ENCODE peak calls at places on chromosomes 3 and 15, in eight cellular contexts. Z, Y, U, A, D, L, F and G are unnamed samples.

GRCh38 chr3:70861234-70861633 is 548.8 kb upstream of the MDFIC2 start:
- DNase-seq in Z (no peak), Y (peak), U (no peak), A (no peak), D (no peak), L (no peak), F (no peak), G (peak)

GRCh38 chr3:118080886-118081285 is 953.8 kb downstream of the IGSF11 start:
- DNase-seq in Z (no peak), Y (no peak), U (no peak), A (no peak), D (no peak), L (no peak), F (peak), G (no peak)

GRCh38 chr15:80856400-80856799 is 77.2 kb downstream of the CEMIP start:
- DNase-seq in Z (no peak), Y (no peak), U (no peak), A (peak), D (no peak), L (no peak), F (peak), G (no peak)

GRCh38 chr3:14989943-14990753 is 42.8 kb downstream of the NR2C2 start:
- DNase-seq in Z (peak), Y (peak), U (no peak), A (no peak), D (no peak), L (no peak), F (peak), G (peak)

GRCh38 chr15:28020644-28021043 is 78.5 kb downstream of the OCA2 start:
- DNase-seq in Z (no peak), Y (no peak), U (no peak), A (no peak), D (no peak), L (no peak), F (no peak), G (no peak)

GRCh38 chr15:101307048-101307896 is 12.2 kb upstream of the SNRPA1 start:
- DNase-seq in Z (no peak), Y (no peak), U (no peak), A (no peak), D (no peak), L (no peak), F (no peak), G (no peak)

GRCh38 chr3:52311567-52312119 is 4.5 kb upstream of the DNAH1 start:
- DNase-seq in Z (peak), Y (no peak), U (no peak), A (no peak), D (no peak), L (no peak), F (peak), G (no peak)

GRCh38 chr15:35886765-35887164 is 340.8 kb upstream of the DPH6 start:
- DNase-seq in Z (no peak), Y (peak), U (no peak), A (no peak), D (no peak), L (no peak), F (no peak), G (peak)

GRCh38 chr3:46020766-46021510 is 6.3 kb downstream of the XCR1 start:
- DNase-seq in Z (no peak), Y (no peak), U (no peak), A (no peak), D (no peak), L (no peak), F (no peak), G (no peak)

GRCh38 chr15:52183562-52184173 is 7.5 kb downstream of the GNB5 start:
- DNase-seq in Z (peak), Y (peak), U (peak), A (peak), D (no peak), L (no peak), F (peak), G (peak)

GRCh38 chr3:58333206-58334012 is 717 bp downstream of the PXK start:
- DNase-seq in Z (peak), Y (peak), U (peak), A (peak), D (no peak), L (peak), F (peak), G (peak)

GRCh38 chr3:38479431-38480092 is 16.6 kb upstream of the EXOG start:
- DNase-seq in Z (peak), Y (peak), U (peak), A (peak), D (peak), L (peak), F (peak), G (peak)

GRCh38 chr15:61889706-61890105 is 170.5 kb downstream of the VPS13C start:
- DNase-seq in Z (no peak), Y (no peak), U (no peak), A (no peak), D (no peak), L (no peak), F (no peak), G (no peak)

GRCh38 chr3:195095035-195095703 is 175.8 kb downstream of the XXYLT1 start:
- DNase-seq in Z (peak), Y (no peak), U (no peak), A (peak), D (no peak), L (no peak), F (no peak), G (no peak)

GRCh38 chr3:183182732-183183610 is 20.4 kb upstream of the LAMP3 start:
- DNase-seq in Z (no peak), Y (no peak), U (no peak), A (no peak), D (no peak), L (no peak), F (no peak), G (no peak)

GRCh38 chr3:179666436-179667035 is 13.7 kb downstream of the USP13 start:
- DNase-seq in Z (peak), Y (peak), U (no peak), A (no peak), D (no peak), L (peak), F (peak), G (no peak)

GRCh38 chr3:157816296-157816695 is 289.9 kb downstream of the SHOX2 start:
- DNase-seq in Z (no peak), Y (no peak), U (no peak), A (no peak), D (no peak), L (no peak), F (no peak), G (no peak)

GRCh38 chr15:96124436-96124835 is 206.1 kb upstream of the NR2F2 start:
- DNase-seq in Z (no peak), Y (no peak), U (no peak), A (no peak), D (no peak), L (no peak), F (no peak), G (no peak)

GRCh38 chr15:47820047-47820779 is 102.9 kb downstream of the SEMA6D start:
- DNase-seq in Z (peak), Y (peak), U (no peak), A (no peak), D (no peak), L (no peak), F (peak), G (peak)

GRCh38 chr3:17539436-17539835 is 203.0 kb downstream of the TBC1D5 start:
- DNase-seq in Z (no peak), Y (no peak), U (no peak), A (no peak), D (no peak), L (no peak), F (no peak), G (no peak)

GRCh38 chr3:17546500-17546899 is 195.9 kb downstream of the TBC1D5 start:
- DNase-seq in Z (peak), Y (no peak), U (no peak), A (no peak), D (no peak), L (no peak), F (no peak), G (no peak)

GRCh38 chr3:17550624-17551023 is 191.8 kb downstream of the TBC1D5 start:
- DNase-seq in Z (no peak), Y (no peak), U (no peak), A (no peak), D (no peak), L (no peak), F (no peak), G (no peak)

DNA sequence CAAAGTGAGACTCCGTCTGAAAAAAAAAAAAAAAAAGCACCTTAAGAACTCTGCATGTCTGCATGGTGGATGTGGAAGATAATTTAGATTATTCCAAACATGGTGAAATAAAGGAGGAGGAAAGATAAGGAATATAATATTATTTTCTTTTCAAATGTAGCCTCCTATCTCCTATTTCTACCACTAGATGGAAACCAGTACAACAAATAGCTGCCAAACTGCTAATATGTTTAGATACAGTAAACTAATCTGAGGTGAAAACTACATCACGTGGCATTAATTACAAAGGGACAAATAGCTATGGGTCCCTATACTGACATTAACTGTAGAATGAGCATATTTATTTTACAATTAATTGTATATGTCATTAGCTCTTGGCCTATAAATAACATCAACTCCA is 197.8 kb downstream of the TBC1D5 start:
- DNase-seq in Z (no peak), Y (peak), U (no peak), A (no peak), D (no peak), L (no peak), F (no peak), G (peak)
- TF ChIP-seq CTCF in Z (peak), Y (peak), U (no peak), A (no peak), D (peak), L (no peak), F (no peak), G (peak)

DNA sequence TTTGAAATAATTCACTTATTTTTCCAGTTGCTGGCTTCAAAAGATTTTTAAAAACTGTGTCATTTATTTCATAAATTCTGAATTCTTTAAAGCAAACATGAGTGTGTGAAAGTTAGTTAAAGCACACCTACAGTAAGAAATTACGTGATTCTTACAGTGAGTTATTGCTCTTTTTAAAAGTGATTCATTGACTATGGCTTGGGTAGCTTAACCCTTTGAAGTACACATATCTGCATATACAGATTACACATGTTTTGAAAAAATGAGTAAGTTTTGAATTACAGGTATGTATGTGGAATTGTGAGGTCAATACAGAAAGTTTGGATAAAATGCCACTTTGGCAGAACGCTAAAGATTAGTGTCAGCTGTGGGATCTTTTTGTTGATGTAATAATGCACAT is 64.5 kb upstream of the MBNL1 start:
- DNase-seq in Z (no peak), Y (no peak), U (no peak), A (peak), D (no peak), L (no peak), F (no peak), G (no peak)
- H3K4me3 ChIP-seq in Z (no peak), Y (no peak), U (no peak), A (peak), D (no peak), L (peak), F (no peak), G (no peak)

DNA sequence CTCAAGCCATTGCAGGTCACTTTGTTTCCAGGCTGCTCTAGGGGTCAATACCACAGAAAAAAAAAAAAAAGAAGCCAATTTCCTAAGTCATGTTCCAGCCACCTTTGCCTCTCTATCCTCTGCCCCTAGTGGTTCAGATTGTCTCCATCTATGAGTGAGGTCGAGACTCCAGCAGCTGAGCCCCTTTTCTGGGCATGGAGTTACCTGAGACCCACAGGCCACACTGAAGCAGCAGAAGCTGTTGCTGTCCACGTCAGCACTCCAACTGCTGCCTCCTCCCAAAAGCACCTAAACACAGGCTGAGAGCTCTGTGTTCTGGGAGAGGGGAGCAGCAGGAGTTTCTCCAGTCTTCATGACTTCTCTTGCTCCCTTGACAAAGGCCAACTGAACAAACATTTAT is 355.7 kb downstream of the RSL24D1 start:
- DNase-seq in Z (no peak), Y (no peak), U (no peak), A (no peak), D (no peak), L (no peak), F (no peak), G (no peak)
- TF ChIP-seq CTCF in Z (no peak), Y (no peak), U (no peak), A (no peak), D (no peak), L (no peak), F (no peak), G (no peak)

DNA sequence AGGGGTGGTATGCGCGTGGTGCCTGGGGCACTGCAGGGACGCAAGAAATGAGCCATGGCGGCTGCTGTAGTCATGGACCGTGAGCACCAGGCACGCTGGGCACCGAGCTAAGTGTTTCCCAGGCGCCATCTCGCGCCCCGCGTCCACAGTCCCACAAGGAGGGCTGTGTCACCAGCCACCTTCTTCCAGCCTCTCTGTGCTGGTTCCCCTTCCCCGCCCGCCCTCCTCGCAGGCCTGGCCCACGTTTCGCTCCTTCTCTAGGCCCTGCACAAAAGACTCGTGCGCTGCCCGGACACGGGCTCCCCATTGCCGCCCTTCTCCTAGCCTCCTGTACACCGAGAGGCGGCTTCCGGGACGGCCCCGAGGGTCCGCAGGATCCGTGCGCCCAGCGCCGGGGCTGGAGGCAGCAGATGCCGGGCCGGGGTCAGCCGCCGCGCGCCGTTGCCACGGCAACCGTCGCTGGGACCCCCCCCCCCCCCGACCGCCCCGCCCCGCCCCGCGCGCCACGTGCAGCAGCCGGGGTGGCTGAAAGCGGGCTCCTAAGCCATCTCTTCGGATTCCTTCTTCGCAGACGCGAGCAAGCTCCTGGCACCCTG is 113.4 kb downstream of the SRGAP3 start:
- DNase-seq in Z (no peak), Y (no peak), U (no peak), A (no peak), D (no peak), L (no peak), F (peak), G (no peak)
- H3K4me3 ChIP-seq in Z (no peak), Y (no peak), U (no peak), A (no peak), D (peak), L (peak), F (peak), G (no peak)

GRCh38 chr3:167611718-167612117 is 42.0 kb downstream of the WDR49 start:
- DNase-seq in Z (no peak), Y (no peak), U (no peak), A (no peak), D (no peak), L (no peak), F (no peak), G (no peak)
- TF ChIP-seq CTCF in Z (no peak), Y (no peak), U (no peak), A (no peak), D (no peak), L (no peak), F (no peak), G (no peak)

GRCh38 chr3:4981160-4981687 is 2.0 kb downstream of the BHLHE40 start:
- DNase-seq in Z (no peak), Y (peak), U (no peak), A (peak), D (no peak), L (no peak), F (no peak), G (peak)
- H3K4me3 ChIP-seq in Z (peak), Y (peak), U (no peak), A (peak), D (peak), L (peak), F (no peak), G (peak)